ENCODE peak calls at places on chromosomes 16 and 17, in six cellular contexts. F, C, Y, N, P and G are unnamed samples.

GRCh38 chr17:11330871-11331270 is 89.9 kb downstream of the SHISA6 start:
- DNase-seq in F (no peak), C (no peak), Y (peak), N (no peak), P (no peak), G (peak)

GRCh38 chr17:40956401-40957254 is 10.1 kb downstream of the KRT39 start:
- DNase-seq in F (no peak), C (no peak), Y (no peak), N (no peak), P (no peak), G (no peak)

GRCh38 chr16:30370444-30371247 is at the start of gene TBC1D10B:
- DNase-seq in F (peak), C (peak), Y (peak), N (peak), P (peak), G (peak)

GRCh38 chr16:77882359-77882758 is 94.0 kb downstream of the VAT1L start:
- DNase-seq in F (no peak), C (no peak), Y (no peak), N (no peak), P (no peak), G (no peak)

GRCh38 chr17:66982011-66982508 is 17.6 kb downstream of the CACNG4 start:
- DNase-seq in F (no peak), C (no peak), Y (no peak), N (no peak), P (no peak), G (peak)

GRCh38 chr16:77584205-77584859 is 138.0 kb upstream of the NUDT7 start:
- DNase-seq in F (peak), C (peak), Y (peak), N (peak), P (peak), G (peak)

GRCh38 chr17:32277284-32277683 is 11.7 kb downstream of the RHBDL3 start:
- DNase-seq in F (no peak), C (peak), Y (peak), N (no peak), P (no peak), G (no peak)

GRCh38 chr17:47966079-47966519 is 4.8 kb upstream of the CDK5RAP3 start:
- DNase-seq in F (no peak), C (no peak), Y (no peak), N (no peak), P (no peak), G (peak)

GRCh38 chr17:78419970-78420820 is 41.7 kb downstream of the PGS1 start:
- DNase-seq in F (no peak), C (no peak), Y (no peak), N (no peak), P (no peak), G (no peak)

GRCh38 chr16:27238016-27238587 is 30.5 kb downstream of the NSMCE1 start:
- DNase-seq in F (no peak), C (no peak), Y (no peak), N (peak), P (peak), G (no peak)

GRCh38 chr16:88686439-88687253 is at the start of gene SNAI3:
- DNase-seq in F (peak), C (peak), Y (peak), N (peak), P (peak), G (peak)

GRCh38 chr17:13601776-13602551 is at the start of gene HS3ST3A1:
- DNase-seq in F (peak), C (peak), Y (peak), N (no peak), P (peak), G (peak)

GRCh38 chr16:68907297-68907999 is 64.1 kb downstream of the TANGO6 start:
- DNase-seq in F (no peak), C (no peak), Y (no peak), N (no peak), P (no peak), G (no peak)

GRCh38 chr17:44389281-44389680 is at the start of gene ITGA2B:
- DNase-seq in F (no peak), C (no peak), Y (no peak), N (no peak), P (no peak), G (no peak)